ENCODE peak calls at places on chromosomes 5 and 9, in five cellular contexts. J, D, C, L and M are unnamed samples.

GRCh38 chr9:130023994-130024596 is 18.9 kb downstream of the FNBP1 start:
- DNase-seq in J (no peak), L (no peak), D (no peak), C (no peak), M (peak)

GRCh38 chr9:36450110-36450732 is 50.2 kb upstream of the RNF38 start:
- DNase-seq in C (no peak), D (no peak), J (peak), L (no peak), M (peak)

GRCh38 chr5:54220230-54221040 is 89.9 kb downstream of the ARL15 start:
- DNase-seq in C (no peak), L (no peak), J (no peak), D (no peak), M (no peak)

GRCh38 chr9:111601237-111602018 is 2.0 kb upstream of the PTGR1 start:
- DNase-seq in D (no peak), J (no peak), L (no peak), C (no peak), M (peak)

GRCh38 chr5:60077292-60077691 is 183.8 kb upstream of the PDE4D start:
- DNase-seq in D (no peak), J (no peak), C (no peak), L (no peak), M (no peak)

GRCh38 chr9:20023237-20023928 is 234.5 kb upstream of the SLC24A2 start:
- DNase-seq in L (no peak), C (no peak), D (no peak), J (no peak), M (no peak)

GRCh38 chr5:176985516-176985915 is 21.1 kb downstream of the UIMC1 start:
- DNase-seq in D (no peak), C (no peak), J (no peak), L (peak), M (no peak)

GRCh38 chr9:124660341-124660801 is 110.7 kb downstream of the NR6A1 start:
- DNase-seq in L (no peak), J (peak), D (peak), C (peak), M (peak)

GRCh38 chr5:180336234-180337020 is 16.7 kb downstream of the GFPT2 start:
- DNase-seq in C (no peak), D (no peak), L (no peak), J (no peak), M (no peak)